ENCODE peak calls at places on chromosomes 5 and 9, in four cellular contexts. One of them, this sample, is unnamed.

GRCh38 chr5:53642006-53642405 is 81.6 kb downstream of the NDUFS4 start:
- DNase-seq in H54: no peak
- DNase-seq in germinal center: no peak
- DNase-seq in HTR-8/SVneo: no peak
- DNase-seq in this sample: peak; percentile 47

GRCh38 chr5:9515451-9515850 is 30.4 kb downstream of the SEMA5A start:
- DNase-seq in germinal center: no peak
- DNase-seq in H54: no peak
- DNase-seq in HTR-8/SVneo: no peak
- DNase-seq in this sample: peak; percentile 32

GRCh38 chr5:10665799-10666198 is 95.2 kb downstream of the DAP start:
- DNase-seq in HTR-8/SVneo: no peak
- DNase-seq in germinal center: no peak
- DNase-seq in H54: no peak
- DNase-seq in this sample: no peak

GRCh38 chr9:17005085-17005484 is 129.8 kb upstream of the CNTLN start:
- DNase-seq in germinal center: no peak
- DNase-seq in HTR-8/SVneo: no peak
- DNase-seq in H54: no peak
- DNase-seq in this sample: peak; percentile 84

GRCh38 chr9:93111371-93112115 is 15.5 kb downstream of the CARD19 start:
- DNase-seq in H54: peak; percentile 79
- DNase-seq in HTR-8/SVneo: no peak
- DNase-seq in germinal center: no peak
- DNase-seq in this sample: no peak

GRCh38 chr9:80555782-80556325 is 984.1 kb downstream of the TLE4 start:
- DNase-seq in HTR-8/SVneo: no peak
- DNase-seq in H54: no peak
- DNase-seq in germinal center: no peak
- DNase-seq in this sample: peak; percentile 66

GRCh38 chr9:68457803-68458202 is 82.9 kb downstream of the TMEM252 start:
- DNase-seq in H54: no peak
- DNase-seq in germinal center: no peak
- DNase-seq in HTR-8/SVneo: no peak
- DNase-seq in this sample: no peak

GRCh38 chr9:74645007-74645639 is 148.0 kb downstream of the RORB start:
- DNase-seq in HTR-8/SVneo: no peak
- DNase-seq in germinal center: peak; percentile 6
- DNase-seq in H54: no peak
- DNase-seq in this sample: peak; percentile 3

GRCh38 chr5:59622848-59623247 is 270.7 kb downstream of the PDE4D start:
- DNase-seq in HTR-8/SVneo: no peak
- DNase-seq in H54: no peak
- DNase-seq in germinal center: no peak
- DNase-seq in this sample: no peak

GRCh38 chr9:125807065-125807464 is 59.9 kb downstream of the PBX3 start:
- DNase-seq in H54: no peak
- DNase-seq in germinal center: no peak
- DNase-seq in HTR-8/SVneo: no peak
- DNase-seq in this sample: peak; percentile 35

GRCh38 chr9:34176089-34176488 is 2.8 kb upstream of the UBAP1 start:
- DNase-seq in H54: no peak
- DNase-seq in HTR-8/SVneo: no peak
- DNase-seq in germinal center: no peak
- DNase-seq in this sample: no peak

GRCh38 chr9:125932012-125932411 is 184.8 kb downstream of the PBX3 start:
- DNase-seq in germinal center: no peak
- DNase-seq in H54: peak; percentile 69
- DNase-seq in HTR-8/SVneo: peak; percentile 61
- DNase-seq in this sample: peak; percentile 100

GRCh38 chr9:120932086-120932818 is 5.7 kb upstream of the TRAF1 start:
- DNase-seq in germinal center: no peak
- DNase-seq in HTR-8/SVneo: no peak
- DNase-seq in H54: no peak
- DNase-seq in this sample: no peak

GRCh38 chr5:101532430-101532829 is 629.3 kb upstream of the ST8SIA4 start:
- DNase-seq in HTR-8/SVneo: no peak
- DNase-seq in H54: no peak
- DNase-seq in germinal center: no peak
- DNase-seq in this sample: no peak

GRCh38 chr9:137460363-137461315 is 1.5 kb upstream of the NSMF start:
- DNase-seq in HTR-8/SVneo: no peak
- DNase-seq in H54: no peak
- DNase-seq in germinal center: no peak
- DNase-seq in this sample: no peak

GRCh38 chr5:135212361-135213033 is 178.5 kb upstream of the PITX1 start:
- DNase-seq in H54: no peak
- DNase-seq in germinal center: no peak
- DNase-seq in HTR-8/SVneo: no peak
- DNase-seq in this sample: no peak

GRCh38 chr5:139461698-139462097 is 845 bp downstream of the ECSCR start:
- DNase-seq in HTR-8/SVneo: no peak
- DNase-seq in H54: peak; percentile 75
- DNase-seq in germinal center: no peak
- DNase-seq in this sample: peak; percentile 80

GRCh38 chr9:120860083-120860482 is 16.9 kb downstream of the PHF19 start:
- DNase-seq in H54: no peak
- DNase-seq in HTR-8/SVneo: no peak
- DNase-seq in germinal center: no peak
- DNase-seq in this sample: no peak

GRCh38 chr5:68007446-68007845 is 208.1 kb upstream of the PIK3R1 start:
- DNase-seq in HTR-8/SVneo: no peak
- DNase-seq in H54: no peak
- DNase-seq in germinal center: no peak
- DNase-seq in this sample: peak; percentile 82

GRCh38 chr9:91775011-91775707 is 174.9 kb downstream of the ROR2 start:
- DNase-seq in germinal center: peak; percentile 74
- DNase-seq in H54: peak; percentile 85
- DNase-seq in HTR-8/SVneo: peak; percentile 74
- DNase-seq in this sample: peak; percentile 37

GRCh38 chr9:125538092-125538473 is 168.9 kb downstream of the MAPKAP1 start:
- DNase-seq in H54: peak; percentile 63
- DNase-seq in germinal center: no peak
- DNase-seq in HTR-8/SVneo: peak; percentile 61
- DNase-seq in this sample: peak; percentile 89